ENCODE peak calls at places on chromosomes 12 and 14, in seven cellular contexts. G, H, L, Z, Q, V and C are unnamed samples.

GRCh38 chr12:84508943-84509342 is 403.7 kb downstream of the SLC6A15 start:
- DNase-seq in G (no peak), H (no peak), L (peak), Z (no peak), Q (no peak), V (peak), C (no peak)

GRCh38 chr12:27527512-27527911 is 3.5 kb downstream of the PPFIBP1 start:
- DNase-seq in G (no peak), H (no peak), L (no peak), Z (no peak), Q (no peak), V (no peak), C (no peak)

GRCh38 chr14:64788706-64789105 is 84.5 kb downstream of the PLEKHG3 start:
- DNase-seq in G (no peak), H (no peak), L (peak), Z (no peak), Q (peak), V (no peak), C (no peak)

GRCh38 chr12:46188170-46188569 is 80.7 kb downstream of the SLC38A1 start:
- DNase-seq in G (no peak), H (no peak), L (no peak), Z (no peak), Q (no peak), V (no peak), C (no peak)

GRCh38 chr12:116984098-116984497 is 73.3 kb downstream of the FBXW8 start:
- DNase-seq in G (no peak), H (no peak), L (no peak), Z (no peak), Q (no peak), V (no peak), C (no peak)

GRCh38 chr12:107845226-107845979 is 70.9 kb downstream of the ASCL4 start:
- DNase-seq in G (no peak), H (no peak), L (no peak), Z (no peak), Q (no peak), V (no peak), C (no peak)

GRCh38 chr12:113187588-113187987 is 2.1 kb downstream of the RITA1 start:
- DNase-seq in G (no peak), H (no peak), L (no peak), Z (no peak), Q (no peak), V (no peak), C (no peak)

GRCh38 chr14:69038449-69039286 is 59.6 kb upstream of the ACTN1 start:
- DNase-seq in G (no peak), H (no peak), L (no peak), Z (no peak), Q (no peak), V (peak), C (no peak)

GRCh38 chr14:77003960-77004710 is 24.4 kb downstream of the IRF2BPL start:
- DNase-seq in G (no peak), H (no peak), L (peak), Z (no peak), Q (no peak), V (no peak), C (no peak)

GRCh38 chr12:122859303-122860051 is 24.2 kb downstream of the HIP1R start:
- DNase-seq in G (no peak), H (no peak), L (no peak), Z (no peak), Q (no peak), V (no peak), C (no peak)

GRCh38 chr12:14850929-14851663 is 7.8 kb upstream of the ART4 start:
- DNase-seq in G (no peak), H (no peak), L (no peak), Z (no peak), Q (no peak), V (no peak), C (no peak)

GRCh38 chr12:117119592-117120198 is 20.5 kb upstream of the TESC start:
- DNase-seq in G (no peak), H (no peak), L (peak), Z (no peak), Q (no peak), V (no peak), C (peak)

GRCh38 chr12:22518067-22518719 is 26.1 kb downstream of the C2CD5 start:
- DNase-seq in G (peak), H (no peak), L (peak), Z (no peak), Q (no peak), V (no peak), C (no peak)

GRCh38 chr12:30203981-30204380 is 420.2 kb upstream of the TMTC1 start:
- DNase-seq in G (no peak), H (no peak), L (no peak), Z (no peak), Q (no peak), V (no peak), C (no peak)

GRCh38 chr12:6434205-6435180 is 10.3 kb upstream of the CD27 start:
- DNase-seq in G (no peak), H (no peak), L (no peak), Z (no peak), Q (no peak), V (no peak), C (no peak)